ENCODE peak calls at places on chromosome 17, in nine cellular contexts. W, C, S, A, G, D, V, J and B are unnamed samples.

GRCh38 chr17:31529841-31530251 is 138.4 kb downstream of the RAB11FIP4 start:
- DNase-seq in W (no peak), C (no peak), S (no peak), A (no peak), G (no peak), D (no peak), V (no peak), J (no peak), B (no peak)

GRCh38 chr17:80827646-80828643 is 163.7 kb upstream of the CHMP6 start:
- DNase-seq in W (no peak), C (no peak), S (no peak), A (peak; percentile 41), G (peak; percentile 57), D (no peak), V (no peak), J (no peak), B (no peak)

GRCh38 chr17:31830971-31831755 is 27.9 kb downstream of the COPRS start:
- DNase-seq in W (no peak), C (no peak), S (no peak), A (no peak), G (no peak), D (no peak), V (no peak), J (no peak), B (no peak)

GRCh38 chr17:14737984-14738651 is 437.2 kb downstream of the HS3ST3B1 start:
- DNase-seq in W (peak; percentile 99), C (no peak), S (peak; percentile 36), A (no peak), G (peak; percentile 71), D (peak; percentile 52), V (peak; percentile 97), J (no peak), B (peak; percentile 49)

GRCh38 chr17:55660171-55660886 is 62.3 kb downstream of the TMEM100 start:
- DNase-seq in W (no peak), C (no peak), S (no peak), A (no peak), G (no peak), D (peak; percentile 21), V (peak; percentile 9), J (no peak), B (no peak)

GRCh38 chr17:79627766-79628690 is 17.2 kb upstream of the RBFOX3 start:
- DNase-seq in W (no peak), C (peak; percentile 5), S (peak; percentile 18), A (no peak), G (peak; percentile 41), D (no peak), V (no peak), J (peak; percentile 24), B (no peak)

GRCh38 chr17:79943354-79944241 is 92.1 kb downstream of the TBC1D16 start:
- DNase-seq in W (no peak), C (no peak), S (no peak), A (no peak), G (no peak), D (no peak), V (no peak), J (no peak), B (peak; percentile 5)

GRCh38 chr17:38958756-38959155 is 8.4 kb downstream of the FBXO47 start:
- DNase-seq in W (no peak), C (no peak), S (no peak), A (no peak), G (no peak), D (no peak), V (no peak), J (no peak), B (no peak)

GRCh38 chr17:6442775-6443174 is 1.5 kb upstream of the PIMREG start:
- DNase-seq in W (no peak), C (no peak), S (no peak), A (no peak), G (no peak), D (no peak), V (no peak), J (no peak), B (no peak)

GRCh38 chr17:80124351-80124981 is 22.5 kb downstream of the EIF4A3 start:
- DNase-seq in W (peak; percentile 45), C (no peak), S (peak; percentile 27), A (peak; percentile 51), G (peak; percentile 60), D (no peak), V (peak; percentile 75), J (peak; percentile 42), B (no peak)

GRCh38 chr17:17819561-17819995 is 17.2 kb downstream of the SREBF1 start:
- DNase-seq in W (peak; percentile 95), C (peak; percentile 64), S (peak; percentile 81), A (no peak), G (peak; percentile 92), D (peak; percentile 55), V (peak; percentile 78), J (peak; percentile 74), B (peak; percentile 85)

GRCh38 chr17:46733837-46734516 is 84.5 kb downstream of the WNT3 start:
- DNase-seq in W (no peak), C (no peak), S (no peak), A (no peak), G (no peak), D (no peak), V (no peak), J (no peak), B (no peak)

GRCh38 chr17:13513039-13513405 is 88.7 kb downstream of the HS3ST3A1 start:
- DNase-seq in W (no peak), C (peak; percentile 27), S (no peak), A (no peak), G (peak; percentile 70), D (no peak), V (no peak), J (peak; percentile 48), B (no peak)

GRCh38 chr17:66968916-66969315 is 4.4 kb downstream of the CACNG4 start:
- DNase-seq in W (no peak), C (no peak), S (no peak), A (no peak), G (no peak), D (no peak), V (no peak), J (no peak), B (no peak)

GRCh38 chr17:77205396-77206124 is 64.8 kb downstream of the SEC14L1 start:
- DNase-seq in W (no peak), C (no peak), S (no peak), A (no peak), G (no peak), D (no peak), V (no peak), J (peak; percentile 66), B (no peak)
- TF ChIP-seq EP300 in W (no peak), C (no peak), S (no peak), A (no peak), G (no peak), D (no peak), V (no peak), J (no peak), B (no peak)

DNA sequence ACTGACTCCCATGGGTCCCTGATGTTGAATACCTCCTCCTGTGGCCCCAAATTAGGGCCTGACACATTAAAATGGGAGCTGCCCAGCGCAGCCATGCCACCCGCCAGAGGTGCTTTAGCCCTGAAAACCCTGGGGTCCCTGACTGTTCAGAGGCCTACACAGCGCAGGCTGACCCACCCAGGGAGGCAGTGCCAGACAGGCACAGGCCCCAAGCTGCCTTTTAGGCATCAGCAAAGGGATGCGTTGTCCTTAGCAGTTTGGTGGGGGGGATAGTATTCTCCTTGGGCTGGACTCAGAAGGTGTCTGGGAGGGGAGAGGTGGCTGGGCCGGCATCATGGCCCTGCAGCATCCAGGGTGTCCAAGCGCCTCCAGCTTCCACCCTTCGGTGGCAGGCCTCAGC is 1.4 kb downstream of the RAPGEFL1 start:
- DNase-seq in W (no peak), C (no peak), S (no peak), A (no peak), G (no peak), D (no peak), V (no peak), J (no peak), B (no peak)
- H3K27ac ChIP-seq in W (no peak overlapping the region), C (no peak overlapping the region), S (peak overlapping the region; percentile 79), A (no peak overlapping the region), G (no peak overlapping the region), D (no peak overlapping the region), V (no peak overlapping the region), J (no peak overlapping the region), B (peak overlapping the region; percentile 90)

GRCh38 chr17:57305329-57305728 is 49.0 kb downstream of the MSI2 start:
- DNase-seq in W (no peak), C (no peak), S (no peak), A (no peak), G (no peak), D (no peak), V (no peak), J (no peak), B (no peak)

GRCh38 chr17:57305918-57306317 is 49.6 kb downstream of the MSI2 start:
- DNase-seq in W (no peak), C (no peak), S (no peak), A (no peak), G (no peak), D (no peak), V (no peak), J (no peak), B (no peak)

GRCh38 chr17:57311281-57312216 is 55.2 kb downstream of the MSI2 start:
- DNase-seq in W (no peak), C (no peak), S (peak; percentile 38), A (no peak), G (no peak), D (no peak), V (no peak), J (no peak), B (peak; percentile 82)

GRCh38 chr17:57309479-57309878 is 53.2 kb downstream of the MSI2 start:
- DNase-seq in W (no peak), C (no peak), S (no peak), A (no peak), G (no peak), D (no peak), V (no peak), J (no peak), B (no peak)

GRCh38 chr17:57308543-57309186 is 52.3 kb downstream of the MSI2 start:
- DNase-seq in W (no peak), C (no peak), S (no peak), A (no peak), G (no peak), D (no peak), V (no peak), J (no peak), B (no peak)
- TF ChIP-seq EP300 in W (no peak), C (no peak), S (no peak), A (no peak), G (no peak), D (no peak), V (no peak), J (no peak), B (no peak)

GRCh38 chr17:58514795-58515157 is 338 bp upstream of the MTMR4 start:
- DNase-seq in W (no peak), C (no peak), S (no peak), A (no peak), G (no peak), D (no peak), V (no peak), J (no peak), B (no peak)

GRCh38 chr17:58513913-58514794 is at the start of gene MTMR4:
- DNase-seq in W (peak; percentile 84), C (peak; percentile 87), S (peak; percentile 90), A (peak; percentile 79), G (peak; percentile 92), D (peak; percentile 50), V (peak; percentile 82), J (peak; percentile 99), B (peak; percentile 89)

GRCh38 chr17:58516644-58517377 is 2.4 kb upstream of the MTMR4 start:
- DNase-seq in W (no peak), C (no peak), S (no peak), A (no peak), G (peak; percentile 62), D (no peak), V (peak; percentile 90), J (no peak), B (peak; percentile 69)

GRCh38 chr17:58513391-58513912 is 986 bp downstream of the MTMR4 start:
- DNase-seq in W (no peak), C (no peak), S (no peak), A (no peak), G (peak; percentile 59), D (no peak), V (no peak), J (peak; percentile 69), B (no peak)

GRCh38 chr17:58515286-58515685 is 848 bp upstream of the MTMR4 start:
- DNase-seq in W (no peak), C (no peak), S (no peak), A (no peak), G (no peak), D (no peak), V (no peak), J (no peak), B (no peak)
- H3K27ac ChIP-seq in W (no peak overlapping the region), C (no peak overlapping the region), S (peak overlapping the region; percentile 85), A (no peak overlapping the region), G (peak overlapping the region; percentile 81), D (peak overlapping the region; percentile 99), V (peak overlapping the region; percentile 96), J (no peak overlapping the region), B (peak overlapping the region; percentile 67)